ENCODE peak calls at places on chromosomes 12 and 14, in ten cellular contexts. One of them, this sample, is unnamed.

GRCh38 chr12:40197590-40197989 is 27.2 kb upstream of the LRRK2 start:
- DNase-seq in activated naive CD4-positive, alpha-beta T cell: no peak
- DNase-seq in lower leg skin: no peak
- DNase-seq in HFFc6: no peak
- DNase-seq in HL-60: no peak
- DNase-seq in SW480: no peak
- DNase-seq in effector CD4-positive, alpha-beta T cell: no peak
- DNase-seq in T-helper 1 cell: no peak
- DNase-seq in right cardiac atrium: no peak
- DNase-seq in stimulated activated CD4-positive, alpha-beta T cell treated with anti-CD3 and anti-CD28 coated beads, TNF-alpha, amount 100 ng/mL, for 4 hours: no peak
- DNase-seq in this sample: no peak

GRCh38 chr12:13339091-13339490 is 142.6 kb downstream of the EMP1 start:
- DNase-seq in right cardiac atrium: no peak
- DNase-seq in stimulated activated CD4-positive, alpha-beta T cell treated with anti-CD3 and anti-CD28 coated beads, TNF-alpha, amount 100 ng/mL, for 4 hours: no peak
- DNase-seq in SW480: no peak
- DNase-seq in activated naive CD4-positive, alpha-beta T cell: no peak
- DNase-seq in T-helper 1 cell: no peak
- DNase-seq in effector CD4-positive, alpha-beta T cell: no peak
- DNase-seq in lower leg skin: no peak
- DNase-seq in HL-60: no peak
- DNase-seq in HFFc6: no peak
- DNase-seq in this sample: no peak

GRCh38 chr14:91126761-91127160 is 12.9 kb downstream of the DGLUCY start:
- DNase-seq in HFFc6: no peak
- DNase-seq in right cardiac atrium: no peak
- DNase-seq in activated naive CD4-positive, alpha-beta T cell: no peak
- DNase-seq in HL-60: no peak
- DNase-seq in lower leg skin: no peak
- DNase-seq in stimulated activated CD4-positive, alpha-beta T cell treated with anti-CD3 and anti-CD28 coated beads, TNF-alpha, amount 100 ng/mL, for 4 hours: no peak
- DNase-seq in effector CD4-positive, alpha-beta T cell: no peak
- DNase-seq in SW480: no peak
- DNase-seq in T-helper 1 cell: no peak
- DNase-seq in this sample: no peak

GRCh38 chr14:103206023-103206481 is 82.8 kb downstream of the TNFAIP2 start:
- DNase-seq in effector CD4-positive, alpha-beta T cell: no peak
- DNase-seq in HFFc6: no peak
- DNase-seq in right cardiac atrium: peak
- DNase-seq in stimulated activated CD4-positive, alpha-beta T cell treated with anti-CD3 and anti-CD28 coated beads, TNF-alpha, amount 100 ng/mL, for 4 hours: no peak
- DNase-seq in T-helper 1 cell: no peak
- DNase-seq in SW480: no peak
- DNase-seq in activated naive CD4-positive, alpha-beta T cell: no peak
- DNase-seq in HL-60: no peak
- DNase-seq in lower leg skin: no peak
- DNase-seq in this sample: no peak

GRCh38 chr14:81485372-81485771 is 48.3 kb downstream of the SEL1L start:
- DNase-seq in right cardiac atrium: no peak
- DNase-seq in SW480: no peak
- DNase-seq in HL-60: no peak
- DNase-seq in stimulated activated CD4-positive, alpha-beta T cell treated with anti-CD3 and anti-CD28 coated beads, TNF-alpha, amount 100 ng/mL, for 4 hours: no peak
- DNase-seq in lower leg skin: no peak
- DNase-seq in effector CD4-positive, alpha-beta T cell: no peak
- DNase-seq in activated naive CD4-positive, alpha-beta T cell: no peak
- DNase-seq in HFFc6: no peak
- DNase-seq in T-helper 1 cell: no peak
- DNase-seq in this sample: no peak

GRCh38 chr14:28780843-28781503 is 14.4 kb downstream of the FOXG1 start:
- DNase-seq in stimulated activated CD4-positive, alpha-beta T cell treated with anti-CD3 and anti-CD28 coated beads, TNF-alpha, amount 100 ng/mL, for 4 hours: no peak
- DNase-seq in SW480: no peak
- DNase-seq in effector CD4-positive, alpha-beta T cell: no peak
- DNase-seq in HFFc6: no peak
- DNase-seq in lower leg skin: no peak
- DNase-seq in activated naive CD4-positive, alpha-beta T cell: no peak
- DNase-seq in right cardiac atrium: no peak
- DNase-seq in HL-60: no peak
- DNase-seq in T-helper 1 cell: no peak
- DNase-seq in this sample: no peak

GRCh38 chr12:31759621-31760459 is 31.0 kb upstream of the AMN1 start:
- DNase-seq in effector CD4-positive, alpha-beta T cell: no peak
- DNase-seq in T-helper 1 cell: no peak
- DNase-seq in stimulated activated CD4-positive, alpha-beta T cell treated with anti-CD3 and anti-CD28 coated beads, TNF-alpha, amount 100 ng/mL, for 4 hours: no peak
- DNase-seq in lower leg skin: no peak
- DNase-seq in right cardiac atrium: no peak
- DNase-seq in HL-60: no peak
- DNase-seq in SW480: no peak
- DNase-seq in HFFc6: no peak
- DNase-seq in activated naive CD4-positive, alpha-beta T cell: no peak
- DNase-seq in this sample: no peak

GRCh38 chr12:114400395-114400794 is 5.5 kb downstream of the TBX5 start:
- DNase-seq in HL-60: no peak
- DNase-seq in effector CD4-positive, alpha-beta T cell: no peak
- DNase-seq in lower leg skin: no peak
- DNase-seq in right cardiac atrium: peak
- DNase-seq in T-helper 1 cell: no peak
- DNase-seq in stimulated activated CD4-positive, alpha-beta T cell treated with anti-CD3 and anti-CD28 coated beads, TNF-alpha, amount 100 ng/mL, for 4 hours: no peak
- DNase-seq in activated naive CD4-positive, alpha-beta T cell: no peak
- DNase-seq in HFFc6: no peak
- DNase-seq in SW480: no peak
- DNase-seq in this sample: no peak

GRCh38 chr12:132071001-132071810 is 72.9 kb downstream of the DDX51 start:
- DNase-seq in activated naive CD4-positive, alpha-beta T cell: no peak
- DNase-seq in lower leg skin: no peak
- DNase-seq in effector CD4-positive, alpha-beta T cell: no peak
- DNase-seq in SW480: no peak
- DNase-seq in stimulated activated CD4-positive, alpha-beta T cell treated with anti-CD3 and anti-CD28 coated beads, TNF-alpha, amount 100 ng/mL, for 4 hours: no peak
- DNase-seq in HFFc6: no peak
- DNase-seq in T-helper 1 cell: no peak
- DNase-seq in HL-60: no peak
- DNase-seq in right cardiac atrium: no peak
- DNase-seq in this sample: no peak

GRCh38 chr14:96117997-96118790 is 79.0 kb downstream of the C14orf132 start:
- DNase-seq in stimulated activated CD4-positive, alpha-beta T cell treated with anti-CD3 and anti-CD28 coated beads, TNF-alpha, amount 100 ng/mL, for 4 hours: no peak
- DNase-seq in activated naive CD4-positive, alpha-beta T cell: no peak
- DNase-seq in HL-60: no peak
- DNase-seq in T-helper 1 cell: no peak
- DNase-seq in effector CD4-positive, alpha-beta T cell: no peak
- DNase-seq in right cardiac atrium: no peak
- DNase-seq in SW480: no peak
- DNase-seq in lower leg skin: no peak
- DNase-seq in HFFc6: no peak
- DNase-seq in this sample: no peak

GRCh38 chr14:64704743-64705405 is 650 bp downstream of the PLEKHG3 start:
- DNase-seq in SW480: peak
- DNase-seq in lower leg skin: no peak
- DNase-seq in T-helper 1 cell: no peak
- DNase-seq in HL-60: no peak
- DNase-seq in stimulated activated CD4-positive, alpha-beta T cell treated with anti-CD3 and anti-CD28 coated beads, TNF-alpha, amount 100 ng/mL, for 4 hours: no peak
- DNase-seq in right cardiac atrium: peak
- DNase-seq in HFFc6: no peak
- DNase-seq in effector CD4-positive, alpha-beta T cell: no peak
- DNase-seq in activated naive CD4-positive, alpha-beta T cell: no peak
- DNase-seq in this sample: peak

GRCh38 chr12:51391047-51391837 is at the start of gene GALNT6:
- DNase-seq in right cardiac atrium: peak
- DNase-seq in activated naive CD4-positive, alpha-beta T cell: peak
- DNase-seq in stimulated activated CD4-positive, alpha-beta T cell treated with anti-CD3 and anti-CD28 coated beads, TNF-alpha, amount 100 ng/mL, for 4 hours: peak
- DNase-seq in SW480: peak
- DNase-seq in HFFc6: peak
- DNase-seq in effector CD4-positive, alpha-beta T cell: peak
- DNase-seq in HL-60: peak
- DNase-seq in T-helper 1 cell: peak
- DNase-seq in lower leg skin: no peak
- DNase-seq in this sample: peak

GRCh38 chr12:57011438-57012424 is 4.6 kb downstream of the TAC3 start:
- DNase-seq in stimulated activated CD4-positive, alpha-beta T cell treated with anti-CD3 and anti-CD28 coated beads, TNF-alpha, amount 100 ng/mL, for 4 hours: no peak
- DNase-seq in HL-60: no peak
- DNase-seq in HFFc6: no peak
- DNase-seq in effector CD4-positive, alpha-beta T cell: no peak
- DNase-seq in right cardiac atrium: no peak
- DNase-seq in SW480: no peak
- DNase-seq in activated naive CD4-positive, alpha-beta T cell: no peak
- DNase-seq in T-helper 1 cell: no peak
- DNase-seq in lower leg skin: no peak
- DNase-seq in this sample: no peak

GRCh38 chr14:60648934-60649814 is at the start of gene SIX1:
- DNase-seq in stimulated activated CD4-positive, alpha-beta T cell treated with anti-CD3 and anti-CD28 coated beads, TNF-alpha, amount 100 ng/mL, for 4 hours: no peak
- DNase-seq in right cardiac atrium: peak
- DNase-seq in activated naive CD4-positive, alpha-beta T cell: no peak
- DNase-seq in HFFc6: peak
- DNase-seq in HL-60: no peak
- DNase-seq in lower leg skin: no peak
- DNase-seq in T-helper 1 cell: no peak
- DNase-seq in effector CD4-positive, alpha-beta T cell: no peak
- DNase-seq in SW480: peak
- DNase-seq in this sample: peak

GRCh38 chr12:26936559-26937442 is 980 bp downstream of the INTS13 start:
- DNase-seq in HFFc6: no peak
- DNase-seq in effector CD4-positive, alpha-beta T cell: no peak
- DNase-seq in HL-60: no peak
- DNase-seq in T-helper 1 cell: no peak
- DNase-seq in lower leg skin: no peak
- DNase-seq in stimulated activated CD4-positive, alpha-beta T cell treated with anti-CD3 and anti-CD28 coated beads, TNF-alpha, amount 100 ng/mL, for 4 hours: no peak
- DNase-seq in SW480: peak
- DNase-seq in activated naive CD4-positive, alpha-beta T cell: no peak
- DNase-seq in right cardiac atrium: no peak
- DNase-seq in this sample: no peak

GRCh38 chr14:51578853-51579252 is 72.9 kb upstream of the FRMD6 start:
- DNase-seq in SW480: no peak
- DNase-seq in HFFc6: no peak
- DNase-seq in activated naive CD4-positive, alpha-beta T cell: no peak
- DNase-seq in effector CD4-positive, alpha-beta T cell: no peak
- DNase-seq in right cardiac atrium: no peak
- DNase-seq in T-helper 1 cell: no peak
- DNase-seq in stimulated activated CD4-positive, alpha-beta T cell treated with anti-CD3 and anti-CD28 coated beads, TNF-alpha, amount 100 ng/mL, for 4 hours: no peak
- DNase-seq in HL-60: no peak
- DNase-seq in lower leg skin: no peak
- DNase-seq in this sample: no peak

GRCh38 chr14:101187816-101188570 is 284.5 kb upstream of the RTL1 start:
- DNase-seq in right cardiac atrium: no peak
- DNase-seq in activated naive CD4-positive, alpha-beta T cell: no peak
- DNase-seq in stimulated activated CD4-positive, alpha-beta T cell treated with anti-CD3 and anti-CD28 coated beads, TNF-alpha, amount 100 ng/mL, for 4 hours: no peak
- DNase-seq in HFFc6: no peak
- DNase-seq in HL-60: no peak
- DNase-seq in effector CD4-positive, alpha-beta T cell: no peak
- DNase-seq in SW480: no peak
- DNase-seq in lower leg skin: no peak
- DNase-seq in T-helper 1 cell: no peak
- DNase-seq in this sample: no peak

GRCh38 chr14:50260511-50260910 is 29.1 kb upstream of the SOS2 start:
- DNase-seq in right cardiac atrium: no peak
- DNase-seq in activated naive CD4-positive, alpha-beta T cell: no peak
- DNase-seq in lower leg skin: no peak
- DNase-seq in SW480: peak
- DNase-seq in HL-60: peak
- DNase-seq in stimulated activated CD4-positive, alpha-beta T cell treated with anti-CD3 and anti-CD28 coated beads, TNF-alpha, amount 100 ng/mL, for 4 hours: no peak
- DNase-seq in effector CD4-positive, alpha-beta T cell: no peak
- DNase-seq in T-helper 1 cell: no peak
- DNase-seq in HFFc6: peak
- DNase-seq in this sample: peak

This sample was measured in NCI-H146.